ENCODE peak calls at places on chromosomes 5 and 9, in five cellular contexts. G is K562, W is HepG2, O is GM12878, B is H1. E is an unnamed sample.

GRCh38 chr5:107365355-107366109 is 305.2 kb downstream of the EFNA5 start:
- DNase-seq in G (no peak), W (no peak), O (peak; percentile 92), B (no peak), E (no peak)

GRCh38 chr5:110478899-110479298 is 247.6 kb downstream of the TMEM232 start:
- DNase-seq in G (no peak), W (no peak), O (no peak), B (no peak), E (no peak)

GRCh38 chr5:117623042-117623815 is 1048.6 kb upstream of the SEMA6A start:
- DNase-seq in G (no peak), W (no peak), O (no peak), B (no peak), E (no peak)

GRCh38 chr9:90961375-90961774 is 159.8 kb downstream of the SYK start:
- DNase-seq in G (no peak), W (no peak), O (no peak), B (no peak), E (no peak)

GRCh38 chr9:69317081-69317480 is 7.9 kb upstream of the ENTREP1 start:
- DNase-seq in G (no peak), W (no peak), O (no peak), B (no peak), E (no peak)

GRCh38 chr5:81755320-81755719 is 4.4 kb upstream of the SSBP2 start:
- DNase-seq in G (peak; percentile 47), W (peak; percentile 20), O (no peak), B (no peak), E (peak; percentile 47)

GRCh38 chr9:22817181-22817580 is 370.6 kb downstream of the DMRTA1 start:
- DNase-seq in G (no peak), W (no peak), O (no peak), B (no peak), E (no peak)

GRCh38 chr5:152264656-152265055 is 140.4 kb downstream of the NMUR2 start:
- DNase-seq in G (no peak), W (no peak), O (no peak), B (no peak), E (no peak)

GRCh38 chr5:89421035-89421434 is 538.1 kb upstream of the MEF2C start:
- DNase-seq in G (no peak), W (no peak), O (no peak), B (no peak), E (no peak)

GRCh38 chr9:105658351-105658750 is 3.9 kb upstream of the TAL2 start:
- DNase-seq in G (no peak), W (no peak), O (no peak), B (no peak), E (no peak)

GRCh38 chr5:1324301-1324700 is 20.6 kb downstream of the CLPTM1L start:
- DNase-seq in G (no peak), W (no peak), O (no peak), B (no peak), E (no peak)

GRCh38 chr9:109182940-109183798 is 16.1 kb upstream of the FRRS1L start:
- DNase-seq in G (peak; percentile 71), W (peak; percentile 81), O (no peak), B (no peak), E (peak; percentile 47)

GRCh38 chr5:136763548-136763947 is 398.2 kb upstream of the TRPC7 start:
- DNase-seq in G (no peak), W (no peak), O (no peak), B (no peak), E (no peak)

GRCh38 chr5:122151640-122152039 is 22.3 kb downstream of the ZNF474 start:
- DNase-seq in G (no peak), W (no peak), O (no peak), B (no peak), E (no peak)

GRCh38 chr5:133924221-133924920 is 44.1 kb downstream of the C5orf15 start:
- DNase-seq in G (no peak), W (no peak), O (no peak), B (no peak), E (no peak)
- TF ChIP-seq SP1 in G (no peak), W (no peak), O (no peak), B (no peak), E (no peak)

DNA sequence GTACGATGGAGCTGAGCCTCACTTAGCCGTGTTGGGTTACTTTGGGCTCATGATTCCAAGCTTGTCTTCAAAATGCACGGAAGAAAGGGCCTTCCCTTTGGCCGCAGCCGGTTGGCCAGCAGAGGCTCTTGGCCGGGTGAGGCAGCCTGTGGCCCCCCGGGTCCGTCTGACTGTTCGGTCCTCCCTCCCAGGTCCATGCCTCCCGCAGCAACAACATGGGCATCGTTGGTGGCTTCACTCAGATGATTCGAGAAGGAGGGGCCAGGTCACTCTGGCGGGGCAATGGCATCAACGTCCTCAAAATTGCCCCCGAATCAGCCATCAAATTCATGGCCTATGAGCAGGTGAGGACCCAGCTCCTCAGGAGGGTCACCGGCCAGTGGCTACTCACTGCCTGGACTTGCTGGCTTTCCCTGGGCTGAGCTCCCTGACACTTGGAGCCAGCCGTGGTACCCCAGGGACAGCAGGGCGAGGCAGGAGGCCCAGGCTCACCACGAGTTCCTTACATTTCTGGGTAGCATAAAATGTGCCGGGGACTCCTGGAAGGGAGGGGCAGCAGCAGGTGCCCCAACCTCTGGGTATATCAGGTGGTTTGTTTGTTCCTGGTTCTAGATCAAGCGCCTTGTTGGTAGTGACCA is 21.9 kb downstream of the PTGES2 start:
- DNase-seq in G (no peak), W (no peak), O (no peak), B (no peak), E (no peak)
- H3K4me1 ChIP-seq in G (peaks cover 63% of the 10 kb centered on the region), W (peaks cover 85% of the 10 kb centered on the region), O (no peaks in the 10 kb centered on the region), B (peaks cover 5% of the 10 kb centered on the region), E (no peaks in the 10 kb centered on the region)

DNA sequence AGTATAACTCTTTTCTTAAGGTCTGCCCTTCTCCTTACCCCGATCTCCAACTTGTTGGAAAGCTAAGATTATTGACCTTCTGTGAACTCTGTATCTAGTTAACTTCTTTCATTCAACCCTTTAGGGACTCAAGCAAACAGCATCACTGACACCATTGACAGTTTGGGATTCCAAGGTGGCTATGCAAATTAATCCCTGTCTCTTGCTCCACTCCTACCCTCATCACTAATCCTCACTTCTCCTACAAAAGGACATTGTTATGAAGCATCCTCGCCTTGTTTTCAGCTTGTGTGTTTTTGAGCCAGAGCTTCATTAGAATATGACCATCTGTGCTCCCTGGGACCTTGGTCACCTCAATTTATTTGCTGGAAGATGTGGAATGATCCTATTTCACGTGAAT is 337.9 kb downstream of the PDE4D start:
- DNase-seq in G (no peak), W (no peak), O (no peak), B (no peak), E (no peak)
- TF ChIP-seq SP1 in G (no peak), W (no peak), O (no peak), B (no peak), E (no peak)

DNA sequence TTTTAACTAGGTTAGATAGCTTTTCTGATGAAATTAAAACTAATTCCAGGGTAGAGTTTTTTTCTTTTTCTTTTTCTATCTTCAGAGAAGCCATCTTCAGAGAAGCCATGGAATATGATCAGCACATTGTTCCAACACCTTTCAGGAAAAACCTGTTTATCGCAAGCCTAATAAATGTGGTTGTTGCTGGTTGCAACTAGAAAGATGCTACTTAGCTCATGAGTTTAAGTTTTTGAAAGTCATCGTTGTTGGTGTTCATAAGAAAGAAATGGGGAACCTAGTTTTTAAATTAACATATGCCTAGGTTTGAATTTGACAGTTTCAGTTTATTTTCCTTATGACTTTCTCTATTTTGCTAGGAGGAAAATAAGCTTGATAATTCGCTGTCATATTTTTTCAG is 7.6 kb downstream of the CPEB4 start:
- DNase-seq in G (no peak), W (no peak), O (no peak), B (no peak), E (no peak)
- H3K4me1 ChIP-seq in G (no peaks in the 10 kb centered on the region), W (peaks cover 40% of the 10 kb centered on the region), O (peaks cover 3% of the 10 kb centered on the region), B (no peaks in the 10 kb centered on the region), E (no peaks in the 10 kb centered on the region)

GRCh38 chr5:14359069-14360043 is 216.2 kb downstream of the TRIO start:
- DNase-seq in G (no peak), W (no peak), O (no peak), B (no peak), E (no peak)

GRCh38 chr5:14357441-14357840 is 214.3 kb downstream of the TRIO start:
- DNase-seq in G (no peak), W (no peak), O (no peak), B (no peak), E (no peak)

GRCh38 chr5:14356305-14356704 is 213.2 kb downstream of the TRIO start:
- DNase-seq in G (no peak), W (no peak), O (no peak), B (no peak), E (no peak)

GRCh38 chr5:14357861-14358260 is 214.7 kb downstream of the TRIO start:
- DNase-seq in G (no peak), W (no peak), O (no peak), B (no peak), E (no peak)

DNA sequence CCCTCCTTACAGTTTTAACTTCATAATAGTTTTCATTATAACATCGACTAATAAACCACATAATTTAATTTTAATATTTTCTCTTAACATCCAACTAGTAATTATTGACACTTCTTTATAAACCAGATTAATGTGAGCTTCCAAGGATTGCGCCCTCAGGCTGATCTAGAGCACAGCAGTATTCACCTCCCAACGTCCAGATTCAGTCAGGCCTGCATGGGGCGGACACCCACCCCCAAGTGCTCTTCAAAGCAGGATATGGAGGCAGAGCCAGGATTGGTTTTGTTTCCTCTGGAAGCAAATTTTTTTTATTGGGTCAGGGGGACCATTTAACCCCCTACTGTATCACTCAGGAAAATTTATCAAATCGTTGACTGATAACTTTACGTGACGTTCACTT is 215.4 kb downstream of the TRIO start:
- DNase-seq in G (no peak), W (no peak), O (no peak), B (no peak), E (no peak)
- TF ChIP-seq SP1 in G (no peak), W (no peak), O (no peak), B (no peak), E (no peak)